ENCODE peak calls at places on chromosomes 13 and 19, in four cellular contexts. M is IMR-90, D is A549, J is K562. L is an unnamed sample. For H3K9me3, the result is how much of the 10 kb centered on the place peaks cover.

GRCh38 chr19:18173054-18173571 is 500 bp upstream of the IFI30 start:
- DNase-seq in M (no peak), D (no peak), J (peak), L (no peak)

GRCh38 chr13:40102854-40103253 is 447.4 kb downstream of the COG6 start:
- DNase-seq in M (peak), D (peak), J (no peak), L (no peak)

GRCh38 chr19:41409288-41409687 is 11.7 kb downstream of the BCKDHA start:
- DNase-seq in J (no peak), D (peak), M (peak), L (no peak)

GRCh38 chr13:23510544-23510916 is 59.7 kb upstream of the TNFRSF19 start:
- DNase-seq in D (no peak), M (no peak), J (no peak), L (no peak)

GRCh38 chr19:3353493-3353892 is 12.9 kb upstream of the NFIC start:
- DNase-seq in M (no peak), D (no peak), J (no peak), L (no peak)

GRCh38 chr19:37986048-37986750 is 79.2 kb downstream of the SIPA1L3 start:
- DNase-seq in J (no peak), M (no peak), D (no peak), L (no peak)

GRCh38 chr13:40982772-40983171 is 36.3 kb downstream of the ELF1 start:
- DNase-seq in D (no peak), J (no peak), M (peak), L (no peak)

GRCh38 chr19:34960103-34960805 is 3.8 kb downstream of the ZNF792 start:
- DNase-seq in D (no peak), J (no peak), M (peak), L (peak)

GRCh38 chr19:3573162-3573857 is 566 bp downstream of the HMG20B start:
- DNase-seq in J (no peak), M (no peak), D (no peak), L (no peak)

DNA sequence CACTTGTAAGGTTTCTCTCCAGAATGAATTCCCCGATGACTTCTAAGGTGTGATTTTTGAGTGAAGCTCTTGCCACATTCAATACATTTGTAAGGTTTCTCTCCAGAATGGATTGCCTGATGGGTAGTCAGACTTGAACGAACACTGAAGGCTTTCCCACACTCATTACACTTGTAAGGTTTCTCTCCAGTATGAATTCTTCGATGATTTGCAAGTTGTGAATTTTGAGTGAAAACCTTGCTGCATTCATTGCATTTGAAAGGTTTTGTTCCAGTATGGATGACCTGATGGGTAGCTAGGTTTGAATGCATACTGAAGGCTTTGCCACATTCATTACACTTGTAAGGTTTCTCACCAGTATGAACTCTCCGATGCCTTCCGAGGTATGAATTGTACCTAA is 24.3 kb downstream of the ERVV-2 start:
- DNase-seq in M (no peak), D (no peak), J (no peak), L (no peak)
- H3K9me3 ChIP-seq in M (half or more), D (half or more), J (under half), L (under half)

GRCh38 chr13:53405616-53406015 is 377.0 kb downstream of the OLFM4 start:
- DNase-seq in J (no peak), M (no peak), D (no peak), L (peak)
- TF ChIP-seq MAFK in J (no peak), M (no peak), D (no peak), L (no peak)

GRCh38 chr19:52066258-52066866 is 17.7 kb upstream of the ZNF432 start:
- DNase-seq in M (no peak), J (no peak), D (no peak), L (no peak)
- H3K9me3 ChIP-seq in M (half or more), J (half or more), D (half or more), L (half or more)

GRCh38 chr19:49165111-49165750 is 7.6 kb downstream of the TRPM4 start:
- DNase-seq in D (no peak), J (no peak), M (no peak), L (no peak)

GRCh38 chr19:49161987-49162386 is 4.4 kb downstream of the TRPM4 start:
- DNase-seq in J (no peak), D (no peak), M (peak), L (no peak)

GRCh38 chr19:49168421-49168820 is 10.8 kb downstream of the TRPM4 start:
- DNase-seq in D (no peak), J (peak), M (no peak), L (no peak)

GRCh38 chr19:49167857-49168409 is 10.3 kb downstream of the TRPM4 start:
- DNase-seq in D (no peak), J (no peak), M (no peak), L (no peak)

GRCh38 chr19:49165865-49166301 is 8.3 kb downstream of the TRPM4 start:
- DNase-seq in D (no peak), M (no peak), J (no peak), L (peak)
- TF ChIP-seq MAFK in D (no peak), M (no peak), J (no peak), L (no peak)

GRCh38 chr19:51971624-51972023 is 15.0 kb downstream of the ZNF350 start:
- DNase-seq in M (peak), J (no peak), D (no peak), L (no peak)
- H3K9me3 ChIP-seq in M (half or more), J (under half), D (half or more), L (half or more)

GRCh38 chr13:97282705-97283104 is 60.6 kb downstream of the MBNL2 start:
- DNase-seq in D (no peak), M (no peak), J (no peak), L (no peak)
- TF ChIP-seq MAFK in D (no peak), M (no peak), J (no peak), L (no peak)